ENCODE peak calls at places on chromosomes 5 and 9, in five cellular contexts. Q is HCT116, F is HepG2, R is K562, Z is GM12878. S is an unnamed sample.

GRCh38 chr5:33994845-33995244 is 10.4 kb upstream of the SLC45A2 start:
- DNase-seq in Q (no peak), F (no peak), R (no peak), Z (no peak), S (no peak)

GRCh38 chr5:65475336-65475735 is 6.4 kb downstream of the ADAMTS6 start:
- DNase-seq in R (no peak), Q (no peak), Z (no peak), F (no peak), S (no peak)

GRCh38 chr5:98468188-98468869 is 305.1 kb upstream of the RGMB start:
- DNase-seq in R (no peak), Q (no peak), Z (no peak), F (no peak), S (no peak)

GRCh38 chr5:33892419-33893151 is 795 bp upstream of the ADAMTS12 start:
- DNase-seq in Z (no peak), Q (no peak), F (peak), R (no peak), S (no peak)

GRCh38 chr5:151686673-151687378 is at the start of gene SPARC:
- DNase-seq in F (no peak), Q (no peak), Z (no peak), R (no peak), S (no peak)

GRCh38 chr9:123615381-123615780 is 259.4 kb downstream of the CRB2 start:
- DNase-seq in R (no peak), Q (no peak), Z (no peak), F (no peak), S (no peak)

GRCh38 chr9:69645488-69645887 is 26.7 kb downstream of the APBA1 start:
- DNase-seq in Q (peak), Z (no peak), R (no peak), F (no peak), S (peak)

GRCh38 chr9:6076856-6077255 is 61.4 kb upstream of the RANBP6 start:
- DNase-seq in Z (no peak), R (no peak), Q (no peak), F (no peak), S (no peak)

GRCh38 chr5:95794070-95794516 is 28.4 kb downstream of the GLRX start:
- DNase-seq in Z (no peak), F (no peak), Q (no peak), R (no peak), S (peak)

GRCh38 chr5:95863383-95863757 is 40.8 kb upstream of the GLRX start:
- DNase-seq in Z (no peak), R (no peak), Q (no peak), F (peak), S (no peak)

GRCh38 chr5:177497297-177498012 is at the start of gene PDLIM7:
- DNase-seq in R (peak), F (peak), Q (peak), Z (peak), S (peak)

GRCh38 chr5:89351975-89352374 is 469.0 kb upstream of the MEF2C start:
- DNase-seq in R (no peak), F (no peak), Z (no peak), Q (no peak), S (no peak)

GRCh38 chr5:76451046-76451701 is 48.1 kb downstream of the IQGAP2 start:
- DNase-seq in F (no peak), R (no peak), Z (no peak), Q (no peak), S (no peak)

GRCh38 chr5:86137297-86137696 is 480.4 kb upstream of the COX7C start:
- DNase-seq in R (no peak), Q (no peak), Z (no peak), F (no peak), S (no peak)

GRCh38 chr5:179225387-179225786 is 119.9 kb downstream of the ADAMTS2 start:
- DNase-seq in Q (no peak), F (no peak), R (no peak), Z (no peak), S (no peak)

GRCh38 chr5:10703676-10704075 is 57.4 kb downstream of the DAP start:
- DNase-seq in F (no peak), Q (no peak), Z (no peak), R (no peak), S (peak)

GRCh38 chr9:112544477-112544876 is 57.9 kb downstream of the KIAA1958 start:
- DNase-seq in Z (no peak), F (no peak), Q (no peak), R (no peak), S (no peak)

GRCh38 chr5:10695055-10695649 is 65.9 kb downstream of the DAP start:
- DNase-seq in R (peak), F (peak), Z (no peak), Q (no peak), S (peak)

GRCh38 chr5:154501566-154501965 is 23.5 kb upstream of the HAND1 start:
- DNase-seq in Q (no peak), R (no peak), F (no peak), Z (no peak), S (no peak)

GRCh38 chr9:126489604-126490593 is 123.8 kb upstream of the LMX1B start:
- DNase-seq in R (no peak), Z (no peak), Q (no peak), F (no peak), S (no peak)

GRCh38 chr5:151199581-151200185 is 24.2 kb downstream of the CCDC69 start:
- DNase-seq in Q (no peak), F (no peak), Z (no peak), R (no peak), S (no peak)

GRCh38 chr5:58764199-58764598 is 181.3 kb downstream of the RAB3C start:
- DNase-seq in F (no peak), Q (no peak), Z (no peak), R (no peak), S (no peak)

GRCh38 chr5:54996476-54996875 is 11.1 kb upstream of the ESM1 start:
- DNase-seq in R (no peak), Z (no peak), F (no peak), Q (no peak), S (no peak)

GRCh38 chr9:120402741-120403542 is 177.0 kb downstream of the CDK5RAP2 start:
- DNase-seq in Q (peak), F (no peak), R (peak), Z (no peak), S (no peak)

GRCh38 chr5:132655821-132656773 is 1.9 kb upstream of the IL13 start:
- DNase-seq in Q (no peak), R (no peak), Z (no peak), F (no peak), S (no peak)

GRCh38 chr5:60492958-60493357 is 207.0 kb downstream of the DEPDC1B start:
- DNase-seq in R (peak), Z (no peak), F (peak), Q (no peak), S (no peak)

GRCh38 chr5:113663879-113664278 is 150.4 kb downstream of the YTHDC2 start:
- DNase-seq in R (peak), Q (peak), F (peak), Z (no peak), S (peak)

GRCh38 chr5:168467755-168468280 is 18.5 kb upstream of the RARS1 start:
- DNase-seq in F (no peak), Q (no peak), R (no peak), Z (no peak), S (no peak)

GRCh38 chr5:88646866-88647265 is 236.1 kb downstream of the MEF2C start:
- DNase-seq in Q (no peak), Z (no peak), F (no peak), R (no peak), S (no peak)

GRCh38 chr5:137236266-137236665 is 262.9 kb downstream of the SPOCK1 start:
- DNase-seq in R (no peak), Q (no peak), F (no peak), Z (no peak), S (no peak)

GRCh38 chr5:28896949-28897348 is 1858.6 kb upstream of the CDH9 start:
- DNase-seq in Q (no peak), Z (no peak), F (peak), R (no peak), S (no peak)

GRCh38 chr5:137264041-137264440 is 235.1 kb downstream of the SPOCK1 start:
- DNase-seq in R (no peak), Q (no peak), Z (no peak), F (no peak), S (no peak)

GRCh38 chr5:112931473-112931872 is 9.4 kb upstream of the REEP5 start:
- DNase-seq in R (peak), Z (no peak), Q (no peak), F (no peak), S (no peak)

GRCh38 chr5:132411382-132411925 is 41.9 kb downstream of the SLC22A5 start:
- DNase-seq in Q (no peak), R (no peak), F (no peak), Z (no peak), S (no peak)

GRCh38 chr5:107418071-107418470 is 252.7 kb downstream of the EFNA5 start:
- DNase-seq in F (no peak), Q (no peak), R (no peak), Z (no peak), S (no peak)

GRCh38 chr9:75895112-75895511 is 4.6 kb downstream of the PCSK5 start:
- DNase-seq in F (no peak), R (no peak), Q (no peak), Z (no peak), S (no peak)

GRCh38 chr5:24819841-24820240 is 175.1 kb upstream of the CDH10 start:
- DNase-seq in F (no peak), Z (no peak), R (no peak), Q (no peak), S (no peak)

GRCh38 chr5:160040471-160040835 is 31.5 kb downstream of the TTC1 start:
- DNase-seq in R (no peak), Q (no peak), F (no peak), Z (no peak), S (no peak)

GRCh38 chr9:13939129-13939528 is 374.8 kb downstream of the NFIB start:
- DNase-seq in R (no peak), Z (no peak), F (no peak), Q (no peak), S (no peak)

GRCh38 chr5:50325237-50325832 is 115.8 kb downstream of the EMB start:
- DNase-seq in Q (peak), R (peak), F (no peak), Z (no peak), S (peak)

GRCh38 chr5:77771452-77771851 is 4.7 kb downstream of the TBCA start:
- DNase-seq in R (no peak), F (no peak), Z (no peak), Q (no peak), S (no peak)
- TF ChIP-seq JUND in R (no peak), F (no peak), Z (no peak), Q (no peak), S (no peak)

DNA sequence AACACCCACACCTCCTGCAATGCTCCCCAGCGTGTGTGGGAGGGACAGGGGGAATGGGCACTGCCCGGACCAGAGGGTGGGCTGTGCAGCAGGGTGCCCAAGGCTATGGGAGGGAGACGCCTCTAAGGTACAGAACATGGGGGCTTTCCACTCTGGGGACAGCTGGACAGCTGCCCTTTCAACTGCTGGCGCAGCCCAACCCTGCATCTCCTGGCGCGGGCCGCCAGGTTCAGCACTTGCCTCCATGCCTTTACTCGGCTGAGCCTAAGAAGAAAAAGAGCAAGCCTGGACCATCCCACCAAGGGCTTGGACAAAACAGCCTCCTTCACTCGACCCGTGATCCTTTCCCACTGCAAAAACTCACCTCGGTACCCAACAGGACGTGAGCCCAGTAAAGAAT is 15.0 kb downstream of the AK8 start:
- DNase-seq in F (no peak), Q (no peak), Z (no peak), R (no peak), S (no peak)
- TF ChIP-seq JUND in F (no peak), Q (no peak), Z (no peak), R (no peak), S (no peak)

GRCh38 chr9:134175291-134175807 is 11.0 kb upstream of the RNU6ATAC start:
- DNase-seq in Q (no peak), F (no peak), Z (no peak), R (peak), S (peak)
- TF ChIP-seq JUND in Q (no peak), F (no peak), Z (no peak), R (no peak), S (no peak)

DNA sequence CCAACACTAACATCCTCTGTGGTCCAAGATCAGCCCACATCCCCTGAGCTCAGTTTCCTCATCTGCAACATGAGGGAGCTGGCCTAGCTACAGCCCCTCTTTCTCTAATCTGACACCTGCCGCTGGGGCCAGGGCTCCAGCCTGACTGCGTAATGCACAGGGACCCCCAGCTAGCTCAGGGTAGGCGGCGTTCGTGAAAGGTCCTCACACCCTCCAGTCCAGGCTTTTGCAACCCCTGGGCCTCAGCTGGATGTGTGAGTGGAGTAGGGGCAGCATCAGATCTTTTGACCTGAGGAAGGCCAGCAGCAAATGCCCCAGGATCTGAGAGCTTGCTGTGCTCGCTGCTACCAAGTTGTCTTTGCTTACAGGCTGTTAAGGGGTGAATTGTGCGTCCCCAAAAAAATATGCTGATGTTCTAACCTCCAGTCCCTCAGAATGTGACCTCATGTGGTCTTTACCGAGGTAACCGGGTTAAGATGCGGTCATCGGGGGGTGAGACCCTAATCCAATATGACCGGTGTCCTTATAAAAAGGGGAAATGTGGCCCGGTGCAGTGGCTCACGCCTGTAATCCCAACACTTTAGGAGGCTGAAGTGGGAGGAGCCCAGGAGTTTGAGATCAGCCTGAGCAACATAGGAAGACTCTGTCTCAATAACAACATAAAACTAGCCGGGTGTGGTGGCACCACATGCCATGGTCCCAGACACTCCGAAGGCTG is 47.8 kb downstream of the PLPP7 start:
- DNase-seq in Z (no peak), R (no peak), Q (no peak), F (no peak), S (no peak)
- TF ChIP-seq JUND in Z (no peak), R (no peak), Q (no peak), F (no peak), S (no peak)

GRCh38 chr5:172753101-172753500 is 17.9 kb downstream of the DUSP1 start:
- DNase-seq in Q (no peak), Z (no peak), R (no peak), F (no peak), S (no peak)
- TF ChIP-seq JUND in Q (no peak), Z (no peak), R (no peak), F (no peak), S (no peak)

DNA sequence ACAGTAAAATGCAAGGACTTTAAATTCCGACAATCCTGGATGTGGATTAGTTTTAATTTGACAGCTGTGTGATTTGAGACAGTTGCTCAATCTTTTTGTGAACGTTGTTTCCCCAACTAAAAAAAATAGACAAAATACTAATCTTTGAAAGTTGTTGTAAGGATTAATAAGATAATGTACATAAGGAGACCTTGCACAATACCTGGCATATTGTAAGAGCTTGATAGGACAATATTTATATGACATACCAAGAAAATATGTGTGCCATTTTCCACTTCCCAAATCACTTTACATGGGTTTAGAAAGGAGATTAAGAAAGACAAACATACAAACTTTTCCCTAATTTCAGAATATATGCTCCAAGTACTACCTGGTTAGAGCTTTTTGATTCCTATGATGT is 25.3 kb downstream of the ARRDC3 start:
- DNase-seq in Z (no peak), Q (no peak), R (no peak), F (no peak), S (no peak)
- TF ChIP-seq JUND in Z (no peak), Q (no peak), R (no peak), F (no peak), S (no peak)

GRCh38 chr9:100595391-100596199 is 17.7 kb downstream of the CAVIN4 start:
- DNase-seq in F (peak), Q (peak), Z (no peak), R (peak), S (peak)
- TF ChIP-seq JUND in F (no peak), Q (no peak), Z (no peak), R (no peak), S (no peak)

DNA sequence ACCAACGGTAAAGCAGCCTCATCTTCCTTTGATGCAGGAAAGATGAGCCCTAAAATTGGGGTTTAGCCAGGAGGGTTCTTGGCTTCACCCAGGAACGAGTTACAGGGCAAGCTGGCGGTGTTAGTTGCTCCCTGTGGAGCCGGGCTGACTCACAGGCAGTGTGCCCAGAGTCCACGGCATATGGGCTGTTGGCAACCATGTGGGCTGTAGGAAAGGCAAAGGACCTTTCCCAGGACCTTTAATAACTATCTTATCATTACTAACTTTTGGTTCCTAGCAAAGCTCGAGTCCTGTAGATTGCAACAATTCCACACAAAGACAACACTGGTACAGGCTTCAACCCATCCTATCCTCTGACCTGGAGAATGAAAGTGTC is 29.8 kb upstream of the CLPTM1L start:
- DNase-seq in F (no peak), R (no peak), Q (no peak), Z (no peak), S (no peak)
- TF ChIP-seq JUND in F (no peak), R (no peak), Q (no peak), Z (no peak), S (no peak)

DNA sequence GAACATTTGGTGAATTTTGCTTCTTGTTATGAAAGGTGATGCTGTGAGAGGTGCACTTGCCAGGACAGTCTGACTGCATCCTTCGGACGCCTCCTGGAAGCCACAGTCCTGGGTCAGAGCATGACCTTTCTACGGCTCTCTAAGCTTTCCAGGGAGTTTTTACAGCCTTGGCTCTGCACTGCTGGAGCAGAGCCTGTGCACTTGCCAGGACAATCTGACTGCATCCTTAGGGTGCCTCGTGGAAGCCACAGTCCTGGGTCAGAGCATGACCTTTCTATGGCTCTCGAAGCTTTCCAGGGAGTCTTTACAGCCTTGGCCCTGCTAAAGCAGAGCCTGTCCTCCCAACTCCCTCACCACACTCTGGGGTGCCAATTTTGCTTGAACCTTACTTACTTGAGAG is 49.6 kb downstream of the CCDC180 start:
- DNase-seq in F (no peak), Z (no peak), Q (no peak), R (no peak), S (no peak)
- TF ChIP-seq JUND in F (no peak), Z (no peak), Q (no peak), R (no peak), S (no peak)